ENCODE peak calls at places on chromosomes 5 and 9, in eight cellular contexts. T is body of pancreas, V is GM12865, H is fibroblast of lung, K is tibial artery, R is IMR-90, C is BE2C, E is A549. U is an unnamed sample.

GRCh38 chr5:122400961-122401360 is 88.9 kb downstream of the SNCAIP start:
- DNase-seq in R (no peak), H (no peak), K (no peak), T (no peak), C (no peak), V (no peak), E (no peak), U (peak; percentile 7)

GRCh38 chr5:149747141-149747832 is 17.2 kb downstream of the PPARGC1B start:
- DNase-seq in E (no peak), V (no peak), R (no peak), K (no peak), T (peak; percentile 43), H (no peak), C (no peak), U (no peak)

GRCh38 chr9:99296375-99296951 is 74.4 kb downstream of the SEC61B start:
- DNase-seq in K (no peak), V (peak; percentile 67), E (no peak), R (no peak), H (no peak), C (peak; percentile 61), T (peak; percentile 11), U (no peak)

GRCh38 chr5:18745988-18746615 is 1111.8 kb downstream of the TAF11L14 start:
- DNase-seq in C (no peak), R (no peak), E (peak; percentile 20), T (no peak), K (no peak), V (peak; percentile 91), H (no peak), U (peak; percentile 8)

GRCh38 chr9:133767625-133768024 is 29.5 kb upstream of the SARDH start:
- DNase-seq in T (peak; percentile 1), H (no peak), E (no peak), R (no peak), C (peak; percentile 0), V (no peak), K (peak; percentile 35), U (no peak)

GRCh38 chr5:37370550-37370863 is 399 bp downstream of the NUP155 start:
- DNase-seq in T (no peak), C (no peak), K (no peak), R (no peak), H (peak; percentile 0), V (no peak), E (peak; percentile 41), U (no peak)

GRCh38 chr9:95261890-95262289 is 55.6 kb downstream of the FANCC start:
- DNase-seq in E (no peak), C (no peak), H (peak; percentile 67), V (no peak), R (peak; percentile 72), K (no peak), T (no peak), U (no peak)

GRCh38 chr5:131382407-131383395 is 118.8 kb downstream of the CDC42SE2 start:
- DNase-seq in T (no peak), R (peak; percentile 58), V (peak; percentile 91), E (peak; percentile 70), H (peak; percentile 45), C (peak; percentile 69), K (no peak), U (peak; percentile 67)

GRCh38 chr9:27124151-27124550 is 15.1 kb downstream of the TEK start:
- DNase-seq in V (no peak), K (no peak), H (peak; percentile 77), E (no peak), R (peak; percentile 80), C (no peak), T (no peak), U (no peak)

GRCh38 chr5:167303582-167303981 is 987.9 kb upstream of the WWC1 start:
- DNase-seq in K (no peak), V (no peak), H (no peak), C (no peak), T (no peak), E (no peak), R (no peak), U (no peak)

GRCh38 chr9:133955821-133956411 is 36.2 kb downstream of the VAV2 start:
- DNase-seq in K (no peak), V (peak; percentile 86), H (peak; percentile 48), T (peak; percentile 48), R (peak; percentile 47), E (no peak), C (peak; percentile 59), U (no peak)

GRCh38 chr9:76637426-76637825 is 126.8 kb upstream of the PCA3 start:
- DNase-seq in V (no peak), C (no peak), K (no peak), H (no peak), T (no peak), R (no peak), E (no peak), U (no peak)

GRCh38 chr5:37662789-37663475 is 176.9 kb downstream of the GDNF start:
- DNase-seq in V (no peak), C (no peak), K (no peak), R (no peak), E (no peak), T (no peak), H (no peak), U (no peak)

GRCh38 chr9:121059998-121060636 is 10.0 kb upstream of the C5 start:
- DNase-seq in R (peak; percentile 84), V (peak; percentile 75), K (no peak), E (peak; percentile 71), T (peak; percentile 45), C (peak; percentile 49), H (peak; percentile 62), U (peak; percentile 67)

GRCh38 chr5:56264417-56265025 is 31.4 kb upstream of the ANKRD55 start:
- DNase-seq in T (peak; percentile 52), K (no peak), V (peak; percentile 41), H (peak; percentile 41), R (peak; percentile 54), C (peak; percentile 56), E (peak; percentile 35), U (no peak)

DNA sequence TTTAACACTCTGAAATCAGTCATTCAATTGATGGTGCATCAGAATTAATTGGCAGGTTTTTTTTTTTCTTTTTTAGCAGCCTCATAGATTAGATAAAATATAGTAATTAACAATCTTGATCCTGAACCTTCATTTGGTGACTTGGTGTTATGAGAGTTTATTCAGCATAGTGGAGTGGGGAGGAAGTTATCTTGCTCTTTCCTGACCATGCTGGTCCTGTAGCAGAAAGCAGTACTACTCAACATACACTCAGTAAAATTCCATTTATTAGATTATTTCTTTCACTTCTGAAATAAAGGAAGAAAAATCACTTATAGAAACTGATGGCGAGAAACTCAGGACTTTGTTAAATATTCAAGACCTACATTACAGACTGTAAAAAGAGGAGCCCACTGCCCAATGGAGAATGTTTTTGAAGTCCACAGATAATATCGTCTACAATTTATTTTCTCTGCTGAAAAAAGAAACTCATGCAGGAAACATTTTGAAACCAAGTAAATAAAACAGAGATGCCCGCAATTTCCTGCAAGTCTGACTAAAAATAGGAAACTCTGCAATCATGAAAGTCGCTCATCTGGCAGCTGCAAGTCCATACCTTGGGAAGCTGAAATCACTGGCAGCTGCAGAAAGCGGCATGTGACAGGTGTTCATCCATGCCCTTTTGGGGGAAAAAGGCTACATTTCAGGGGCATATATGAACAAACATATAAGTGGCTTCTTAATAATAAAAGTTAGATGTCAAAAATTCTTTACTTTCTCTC is 233.2 kb upstream of the RFX3 start:
- DNase-seq in T (no peak), R (peak; percentile 37), V (peak; percentile 51), C (no peak), H (no peak), K (no peak), E (no peak), U (no peak)
- H3K4me3 ChIP-seq in T (no peak overlapping the region), R (no peak overlapping the region), V (no peak overlapping the region), C (no peak overlapping the region), H (no peak overlapping the region), K (no peak overlapping the region), E (no peak overlapping the region), U (no peak overlapping the region)

GRCh38 chr5:104904561-104904960 is 1342.0 kb upstream of the NUDT12 start:
- DNase-seq in C (no peak), R (no peak), E (no peak), K (no peak), V (no peak), T (no peak), H (no peak), U (no peak)
- H3K4me3 ChIP-seq in C (no peak overlapping the region), R (no peak overlapping the region), E (no peak overlapping the region), K (no peak overlapping the region), V (no peak overlapping the region), T (no peak overlapping the region), H (no peak overlapping the region), U (no peak overlapping the region)

DNA sequence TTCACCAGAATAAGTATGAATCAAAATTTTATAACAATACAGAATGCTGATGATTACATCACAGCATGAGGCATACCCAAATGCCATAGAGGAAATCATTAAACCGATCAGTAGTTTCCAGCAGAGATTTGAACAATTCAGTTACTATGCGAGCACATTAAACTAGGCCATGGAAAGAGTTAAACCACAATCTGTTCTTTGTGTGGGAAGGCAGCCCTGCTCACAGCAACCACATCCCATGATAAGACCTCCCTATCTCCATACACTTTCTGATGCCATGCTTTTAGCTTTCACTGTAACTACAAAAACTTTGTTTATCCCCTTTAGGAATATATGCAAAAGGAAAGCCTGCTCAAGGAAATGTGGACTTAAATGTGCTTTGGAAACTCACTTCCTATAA is 4.5 kb downstream of the NFIB start:
- DNase-seq in C (peak; percentile 25), V (no peak), R (peak; percentile 24), H (peak; percentile 96), K (no peak), T (peak; percentile 30), E (no peak), U (no peak)
- H3K4me3 ChIP-seq in C (peak overlapping the region; percentile 95), V (no peak overlapping the region), R (no peak overlapping the region), H (peak overlapping the region; percentile 45), K (peak overlapping the region; percentile 96), T (no peak overlapping the region), E (peak overlapping the region; percentile 68), U (no peak overlapping the region)

GRCh38 chr9:112348993-112349333 is 15.5 kb upstream of the PTBP3 start:
- DNase-seq in C (no peak), T (no peak), H (no peak), E (no peak), K (no peak), R (no peak), V (no peak), U (no peak)

GRCh38 chr9:112351184-112351583 is 17.8 kb upstream of the PTBP3 start:
- DNase-seq in R (no peak), H (no peak), V (no peak), T (no peak), E (no peak), K (no peak), C (no peak), U (no peak)

GRCh38 chr9:112352209-112352608 is 18.8 kb upstream of the PTBP3 start:
- DNase-seq in H (no peak), K (no peak), R (no peak), T (no peak), E (no peak), V (no peak), C (no peak), U (no peak)

GRCh38 chr9:112355305-112355953 is 22.0 kb upstream of the PTBP3 start:
- DNase-seq in T (no peak), K (no peak), E (no peak), C (no peak), V (peak; percentile 58), H (no peak), R (no peak), U (no peak)

DNA sequence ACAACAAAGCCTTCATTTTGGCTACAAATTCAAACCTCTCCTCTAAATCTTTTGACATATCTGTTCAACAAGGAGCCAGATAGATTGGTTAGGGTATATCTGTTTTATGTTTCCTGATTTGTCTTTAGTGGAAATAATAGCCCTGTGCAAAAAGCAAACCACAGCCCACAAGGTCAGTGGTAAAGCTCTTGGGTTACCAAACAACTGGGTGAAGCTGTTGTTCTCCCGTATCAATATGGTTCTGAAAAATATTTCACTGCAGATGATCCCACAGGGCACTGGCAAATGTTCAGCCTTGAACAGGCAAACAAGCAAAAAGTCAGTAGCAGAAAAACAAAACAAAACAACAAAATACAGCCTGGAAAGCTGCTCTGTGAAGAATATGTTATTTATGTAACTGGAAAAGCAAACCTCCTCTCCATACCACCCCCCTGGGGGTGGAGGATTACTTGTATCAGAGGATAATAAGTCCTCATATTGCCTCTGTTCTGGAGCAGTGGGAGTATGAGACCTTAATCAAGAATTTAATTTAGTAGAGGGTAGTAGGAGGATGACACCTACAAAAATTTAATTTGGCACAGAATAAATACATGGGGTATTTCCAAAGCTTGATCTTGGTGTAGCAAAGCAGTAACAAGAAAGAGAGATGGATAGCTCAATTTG is 20.8 kb upstream of the PTBP3 start:
- DNase-seq in H (no peak), V (no peak), K (no peak), T (no peak), R (no peak), C (no peak), E (no peak), U (no peak)
- H3K4me3 ChIP-seq in H (no peak overlapping the region), V (no peak overlapping the region), K (no peak overlapping the region), T (no peak overlapping the region), R (no peak overlapping the region), C (no peak overlapping the region), E (no peak overlapping the region), U (no peak overlapping the region)

U was measured in LNCaP clone FGC.